ENCODE peak calls at places on chromosomes 16 and 17, in four cellular contexts. One of them, this sample, is unnamed.

GRCh38 chr17:29179232-29180036 is 764 bp downstream of the MYO18A start:
- DNase-seq in NCI-H1694 treated with DMSO at 0.1 percent for 48 hours: peak
- DNase-seq in GM12892: no peak
- DNase-seq in body of pancreas: peak
- DNase-seq in this sample: peak

GRCh38 chr17:77281904-77282367 is 141.2 kb downstream of the SEC14L1 start:
- DNase-seq in GM12892: peak
- DNase-seq in body of pancreas: peak
- DNase-seq in NCI-H1694 treated with DMSO at 0.1 percent for 48 hours: no peak
- DNase-seq in this sample: no peak

GRCh38 chr17:30380106-30380420 is 1.3 kb downstream of the CPD start:
- DNase-seq in GM12892: no peak
- DNase-seq in body of pancreas: no peak
- DNase-seq in NCI-H1694 treated with DMSO at 0.1 percent for 48 hours: no peak
- DNase-seq in this sample: no peak

GRCh38 chr17:37744633-37744927 is 279 bp downstream of the HNF1B start:
- DNase-seq in body of pancreas: no peak
- DNase-seq in GM12892: no peak
- DNase-seq in NCI-H1694 treated with DMSO at 0.1 percent for 48 hours: no peak
- DNase-seq in this sample: no peak

GRCh38 chr16:50478773-50479149 is 69.4 kb upstream of the NKD1 start:
- DNase-seq in GM12892: no peak
- DNase-seq in body of pancreas: peak
- DNase-seq in NCI-H1694 treated with DMSO at 0.1 percent for 48 hours: no peak
- DNase-seq in this sample: no peak

GRCh38 chr16:85584989-85585388 is 28.1 kb upstream of the GSE1 start:
- DNase-seq in body of pancreas: no peak
- DNase-seq in NCI-H1694 treated with DMSO at 0.1 percent for 48 hours: no peak
- DNase-seq in GM12892: no peak
- DNase-seq in this sample: no peak

GRCh38 chr17:75308732-75309629 is 19.7 kb upstream of the SLC25A19 start:
- DNase-seq in NCI-H1694 treated with DMSO at 0.1 percent for 48 hours: no peak
- DNase-seq in GM12892: no peak
- DNase-seq in body of pancreas: peak
- DNase-seq in this sample: no peak

GRCh38 chr17:15431201-15431600 is 36.2 kb downstream of the CDRT4 start:
- DNase-seq in body of pancreas: no peak
- DNase-seq in GM12892: no peak
- DNase-seq in NCI-H1694 treated with DMSO at 0.1 percent for 48 hours: no peak
- DNase-seq in this sample: no peak

GRCh38 chr17:31470592-31470991 is 79.1 kb downstream of the RAB11FIP4 start:
- DNase-seq in NCI-H1694 treated with DMSO at 0.1 percent for 48 hours: no peak
- DNase-seq in body of pancreas: no peak
- DNase-seq in GM12892: no peak
- DNase-seq in this sample: no peak

GRCh38 chr16:22955461-22956145 is 141.6 kb downstream of the HS3ST2 start:
- DNase-seq in GM12892: no peak
- DNase-seq in NCI-H1694 treated with DMSO at 0.1 percent for 48 hours: no peak
- DNase-seq in body of pancreas: no peak
- DNase-seq in this sample: no peak

GRCh38 chr16:30715777-30716445 is 16.9 kb downstream of the SRCAP start:
- DNase-seq in body of pancreas: no peak
- DNase-seq in NCI-H1694 treated with DMSO at 0.1 percent for 48 hours: no peak
- DNase-seq in GM12892: peak
- DNase-seq in this sample: no peak

GRCh38 chr17:68318103-68318991 is 27.1 kb downstream of the ARSG start:
- DNase-seq in NCI-H1694 treated with DMSO at 0.1 percent for 48 hours: no peak
- DNase-seq in body of pancreas: peak
- DNase-seq in GM12892: no peak
- DNase-seq in this sample: no peak

GRCh38 chr16:68021490-68021889 is 1.5 kb downstream of the DDX28 start:
- DNase-seq in body of pancreas: no peak
- DNase-seq in NCI-H1694 treated with DMSO at 0.1 percent for 48 hours: no peak
- DNase-seq in GM12892: no peak
- DNase-seq in this sample: no peak

GRCh38 chr17:32688221-32688620 is 188.7 kb downstream of the MYO1D start:
- DNase-seq in GM12892: no peak
- DNase-seq in body of pancreas: no peak
- DNase-seq in NCI-H1694 treated with DMSO at 0.1 percent for 48 hours: no peak
- DNase-seq in this sample: no peak

GRCh38 chr16:22035094-22035675 is 27.3 kb downstream of the MOSMO start:
- DNase-seq in NCI-H1694 treated with DMSO at 0.1 percent for 48 hours: no peak
- DNase-seq in GM12892: no peak
- DNase-seq in body of pancreas: no peak
- DNase-seq in this sample: no peak

GRCh38 chr16:68444058-68444657 is 4.2 kb downstream of the SMPD3 start:
- DNase-seq in GM12892: no peak
- DNase-seq in NCI-H1694 treated with DMSO at 0.1 percent for 48 hours: no peak
- DNase-seq in body of pancreas: peak
- DNase-seq in this sample: no peak

GRCh38 chr16:27286446-27286845 is 17.9 kb upstream of the NSMCE1 start:
- DNase-seq in NCI-H1694 treated with DMSO at 0.1 percent for 48 hours: no peak
- DNase-seq in GM12892: no peak
- DNase-seq in body of pancreas: no peak
- DNase-seq in this sample: no peak

GRCh38 chr17:60902399-60902798 is 224.7 kb downstream of the BCAS3 start:
- DNase-seq in body of pancreas: no peak
- DNase-seq in GM12892: no peak
- DNase-seq in NCI-H1694 treated with DMSO at 0.1 percent for 48 hours: no peak
- DNase-seq in this sample: no peak

GRCh38 chr16:75589301-75589700 is 23.1 kb downstream of the GABARAPL2 start:
- DNase-seq in GM12892: no peak
- DNase-seq in NCI-H1694 treated with DMSO at 0.1 percent for 48 hours: no peak
- DNase-seq in body of pancreas: no peak
- DNase-seq in this sample: no peak

GRCh38 chr17:69573396-69573795 is 158.9 kb downstream of the MAP2K6 start:
- DNase-seq in NCI-H1694 treated with DMSO at 0.1 percent for 48 hours: no peak
- DNase-seq in body of pancreas: no peak
- DNase-seq in GM12892: no peak
- DNase-seq in this sample: no peak

GRCh38 chr16:58582971-58583765 is 46.5 kb downstream of the CNOT1 start:
- DNase-seq in GM12892: no peak
- DNase-seq in NCI-H1694 treated with DMSO at 0.1 percent for 48 hours: no peak
- DNase-seq in body of pancreas: no peak
- DNase-seq in this sample: no peak

GRCh38 chr17:16479264-16479663 is 12.7 kb downstream of the LRRC75A start:
- DNase-seq in NCI-H1694 treated with DMSO at 0.1 percent for 48 hours: no peak
- DNase-seq in body of pancreas: no peak
- DNase-seq in GM12892: no peak
- DNase-seq in this sample: no peak

GRCh38 chr17:57109393-57110151 is 24.5 kb downstream of the AKAP1 start:
- DNase-seq in GM12892: no peak
- DNase-seq in body of pancreas: no peak
- DNase-seq in NCI-H1694 treated with DMSO at 0.1 percent for 48 hours: peak
- DNase-seq in this sample: no peak

GRCh38 chr16:19967561-19967960 is 82.9 kb upstream of the GPRC5B start:
- DNase-seq in GM12892: no peak
- DNase-seq in NCI-H1694 treated with DMSO at 0.1 percent for 48 hours: no peak
- DNase-seq in body of pancreas: no peak
- DNase-seq in this sample: no peak

GRCh38 chr17:39225974-39226683 is 384 bp upstream of the STAC2 start:
- DNase-seq in body of pancreas: peak
- DNase-seq in GM12892: no peak
- DNase-seq in NCI-H1694 treated with DMSO at 0.1 percent for 48 hours: peak
- DNase-seq in this sample: peak

GRCh38 chr17:42548070-42548837 is 4.5 kb upstream of the HSD17B1 start:
- DNase-seq in NCI-H1694 treated with DMSO at 0.1 percent for 48 hours: no peak
- DNase-seq in GM12892: peak
- DNase-seq in body of pancreas: peak
- DNase-seq in this sample: peak

GRCh38 chr16:47984669-47985068 is 171.1 kb downstream of the ABCC12 start:
- DNase-seq in GM12892: no peak
- DNase-seq in NCI-H1694 treated with DMSO at 0.1 percent for 48 hours: no peak
- DNase-seq in body of pancreas: no peak
- DNase-seq in this sample: no peak

GRCh38 chr17:2634361-2634960 is 41.0 kb downstream of the PAFAH1B1 start:
- DNase-seq in NCI-H1694 treated with DMSO at 0.1 percent for 48 hours: no peak
- DNase-seq in GM12892: no peak
- DNase-seq in body of pancreas: no peak
- DNase-seq in this sample: no peak

GRCh38 chr17:29063992-29064391 is 21.1 kb downstream of the PIPOX start:
- DNase-seq in GM12892: no peak
- DNase-seq in NCI-H1694 treated with DMSO at 0.1 percent for 48 hours: no peak
- DNase-seq in body of pancreas: no peak
- DNase-seq in this sample: no peak

GRCh38 chr16:57039148-57039812 is 49.9 kb downstream of the NLRC5 start:
- DNase-seq in GM12892: peak
- DNase-seq in NCI-H1694 treated with DMSO at 0.1 percent for 48 hours: peak
- DNase-seq in body of pancreas: no peak
- DNase-seq in this sample: no peak

GRCh38 chr16:85924675-85925074 is 25.7 kb downstream of the IRF8 start:
- DNase-seq in NCI-H1694 treated with DMSO at 0.1 percent for 48 hours: no peak
- DNase-seq in body of pancreas: no peak
- DNase-seq in GM12892: no peak
- DNase-seq in this sample: no peak

GRCh38 chr17:57892820-57893595 is 43.2 kb upstream of the MRPS23 start:
- DNase-seq in body of pancreas: peak
- DNase-seq in GM12892: no peak
- DNase-seq in NCI-H1694 treated with DMSO at 0.1 percent for 48 hours: no peak
- DNase-seq in this sample: peak

GRCh38 chr16:50457979-50458461 is 89.2 kb upstream of the BRD7 start:
- DNase-seq in body of pancreas: no peak
- DNase-seq in GM12892: no peak
- DNase-seq in NCI-H1694 treated with DMSO at 0.1 percent for 48 hours: no peak
- DNase-seq in this sample: no peak

GRCh38 chr17:39769974-39770587 is 32.3 kb downstream of the GRB7 start:
- DNase-seq in body of pancreas: no peak
- DNase-seq in GM12892: no peak
- DNase-seq in NCI-H1694 treated with DMSO at 0.1 percent for 48 hours: peak
- DNase-seq in this sample: peak

GRCh38 chr17:43003542-43004172 is 2.9 kb upstream of the IFI35 start:
- DNase-seq in body of pancreas: peak
- DNase-seq in NCI-H1694 treated with DMSO at 0.1 percent for 48 hours: no peak
- DNase-seq in GM12892: no peak
- DNase-seq in this sample: no peak